ENCODE peak calls at places on chromosomes 12 and 14, in five cellular contexts. R is upper lobe of right lung, E is fibroblast of lung, U is keratinocyte, V is Caco-2. Z is an unnamed sample. For H3K4me1, the result is how much of the 10 kb centered on the place peaks cover.

GRCh38 chr12:62933220-62933870 is 1.6 kb downstream of the PPM1H start:
- DNase-seq in R (no peak), E (no peak), U (no peak), V (peak), Z (no peak)

GRCh38 chr14:104968541-104969401 is 9.4 kb downstream of the AHNAK2 start:
- DNase-seq in R (no peak), E (peak), U (peak), V (no peak), Z (peak)

GRCh38 chr12:78853231-78853630 is 11.3 kb upstream of the SYT1 start:
- DNase-seq in R (no peak), E (no peak), U (no peak), V (no peak), Z (no peak)

GRCh38 chr14:81329640-81330385 is 70.3 kb downstream of the STON2 start:
- DNase-seq in R (no peak), E (no peak), U (peak), V (no peak), Z (no peak)

GRCh38 chr14:98160901-98161300 is 1111.1 kb downstream of the BCL11B start:
- DNase-seq in R (no peak), E (no peak), U (no peak), V (no peak), Z (no peak)

GRCh38 chr12:67193705-67194104 is 75.5 kb upstream of the CAND1 start:
- DNase-seq in R (no peak), E (peak), U (no peak), V (peak), Z (no peak)

GRCh38 chr12:89451876-89452275 is 72.7 kb downstream of the GALNT4 start:
- DNase-seq in R (no peak), E (peak), U (no peak), V (no peak), Z (peak)

GRCh38 chr12:132605892-132606291 is 4.5 kb downstream of the LRCOL1 start:
- DNase-seq in R (no peak), E (no peak), U (no peak), V (no peak), Z (no peak)

GRCh38 chr12:26704684-26705475 is 128.1 kb downstream of the ITPR2 start:
- DNase-seq in R (no peak), E (peak), U (no peak), V (no peak), Z (no peak)

GRCh38 chr12:124698211-124698997 is 131.0 kb upstream of the NCOR2 start:
- DNase-seq in R (no peak), E (peak), U (no peak), V (no peak), Z (no peak)

GRCh38 chr12:26133508-26133907 is 8.7 kb upstream of the BHLHE41 start:
- DNase-seq in R (no peak), E (no peak), U (no peak), V (no peak), Z (no peak)

GRCh38 chr14:30252151-30252550 is 306.8 kb upstream of the G2E3 start:
- DNase-seq in R (no peak), E (peak), U (no peak), V (no peak), Z (no peak)

GRCh38 chr14:28756896-28757570 is 9.6 kb upstream of the FOXG1 start:
- DNase-seq in R (no peak), E (peak), U (no peak), V (no peak), Z (no peak)

GRCh38 chr14:27040552-27040951 is 442.7 kb upstream of the NOVA1 start:
- DNase-seq in R (no peak), E (peak), U (no peak), V (no peak), Z (no peak)

GRCh38 chr12:12266873-12267634 is at the start of gene LRP6:
- DNase-seq in R (peak), E (peak), U (peak), V (peak), Z (peak)

GRCh38 chr14:54564071-54564798 is 2.7 kb upstream of the SAMD4A start:
- DNase-seq in R (no peak), E (peak), U (no peak), V (no peak), Z (no peak)

GRCh38 chr14:43789458-43789857 is 717.6 kb downstream of the FSCB start:
- DNase-seq in R (no peak), E (no peak), U (no peak), V (no peak), Z (no peak)

GRCh38 chr14:85308531-85309300 is 221.2 kb upstream of the FLRT2 start:
- DNase-seq in R (no peak), E (no peak), U (no peak), V (no peak), Z (no peak)

GRCh38 chr12:30822385-30823139 is 67.8 kb upstream of the CAPRIN2 start:
- DNase-seq in R (peak), E (peak), U (no peak), V (no peak), Z (peak)

GRCh38 chr14:62943202-62943601 is 102.1 kb downstream of the KCNH5 start:
- DNase-seq in R (no peak), E (peak), U (no peak), V (no peak), Z (no peak)

GRCh38 chr14:99560946-99561683 is 42.9 kb downstream of the CCDC85C start:
- DNase-seq in R (no peak), E (no peak), U (no peak), V (no peak), Z (no peak)

GRCh38 chr12:47270782-47271664 is 191.3 kb upstream of the AMIGO2 start:
- DNase-seq in R (no peak), E (peak), U (no peak), V (no peak), Z (no peak)

GRCh38 chr14:90060965-90061848 is 587 bp upstream of the KCNK13 start:
- DNase-seq in R (no peak), E (no peak), U (no peak), V (no peak), Z (no peak)

GRCh38 chr12:109597414-109597794 is 23.8 kb downstream of the MVK start:
- DNase-seq in R (no peak), E (no peak), U (no peak), V (no peak), Z (no peak)

GRCh38 chr12:54475542-54475941 is 2.1 kb upstream of the GTSF1 start:
- DNase-seq in R (no peak), E (peak), U (no peak), V (no peak), Z (no peak)

GRCh38 chr12:47052274-47052673 is 27.1 kb upstream of the PCED1B start:
- DNase-seq in R (no peak), E (no peak), U (no peak), V (no peak), Z (no peak)

GRCh38 chr14:22190411-22191191 is 398.4 kb downstream of the DAD1 start:
- DNase-seq in R (no peak), E (peak), U (no peak), V (no peak), Z (no peak)

GRCh38 chr14:47332939-47333338 is 342.5 kb downstream of the MDGA2 start:
- DNase-seq in R (no peak), E (no peak), U (no peak), V (no peak), Z (no peak)

GRCh38 chr14:36717363-36717762 is 55.7 kb downstream of the PAX9 start:
- DNase-seq in R (no peak), E (no peak), U (no peak), V (no peak), Z (no peak)

GRCh38 chr12:72141381-72141780 is 130.8 kb upstream of the TRHDE start:
- DNase-seq in R (no peak), E (peak), U (no peak), V (no peak), Z (no peak)

GRCh38 chr14:74712499-74713394 is at the start of the genes AREL1 and FCF1:
- DNase-seq in R (peak), E (peak), U (peak), V (peak), Z (peak)

GRCh38 chr14:93318927-93319326 is 13.9 kb downstream of the BTBD7 start:
- DNase-seq in R (no peak), E (peak), U (no peak), V (no peak), Z (no peak)

GRCh38 chr14:93005135-93005813 is 82.3 kb downstream of the CHGA start:
- DNase-seq in R (no peak), E (no peak), U (no peak), V (no peak), Z (peak)

GRCh38 chr12:93614917-93615596 is 42.6 kb downstream of the SOCS2 start:
- DNase-seq in R (no peak), E (peak), U (no peak), V (no peak), Z (no peak)

GRCh38 chr14:22536853-22537338 is 52.1 kb downstream of the DAD1 start:
- DNase-seq in R (no peak), E (peak), U (peak), V (peak), Z (peak)

DNA sequence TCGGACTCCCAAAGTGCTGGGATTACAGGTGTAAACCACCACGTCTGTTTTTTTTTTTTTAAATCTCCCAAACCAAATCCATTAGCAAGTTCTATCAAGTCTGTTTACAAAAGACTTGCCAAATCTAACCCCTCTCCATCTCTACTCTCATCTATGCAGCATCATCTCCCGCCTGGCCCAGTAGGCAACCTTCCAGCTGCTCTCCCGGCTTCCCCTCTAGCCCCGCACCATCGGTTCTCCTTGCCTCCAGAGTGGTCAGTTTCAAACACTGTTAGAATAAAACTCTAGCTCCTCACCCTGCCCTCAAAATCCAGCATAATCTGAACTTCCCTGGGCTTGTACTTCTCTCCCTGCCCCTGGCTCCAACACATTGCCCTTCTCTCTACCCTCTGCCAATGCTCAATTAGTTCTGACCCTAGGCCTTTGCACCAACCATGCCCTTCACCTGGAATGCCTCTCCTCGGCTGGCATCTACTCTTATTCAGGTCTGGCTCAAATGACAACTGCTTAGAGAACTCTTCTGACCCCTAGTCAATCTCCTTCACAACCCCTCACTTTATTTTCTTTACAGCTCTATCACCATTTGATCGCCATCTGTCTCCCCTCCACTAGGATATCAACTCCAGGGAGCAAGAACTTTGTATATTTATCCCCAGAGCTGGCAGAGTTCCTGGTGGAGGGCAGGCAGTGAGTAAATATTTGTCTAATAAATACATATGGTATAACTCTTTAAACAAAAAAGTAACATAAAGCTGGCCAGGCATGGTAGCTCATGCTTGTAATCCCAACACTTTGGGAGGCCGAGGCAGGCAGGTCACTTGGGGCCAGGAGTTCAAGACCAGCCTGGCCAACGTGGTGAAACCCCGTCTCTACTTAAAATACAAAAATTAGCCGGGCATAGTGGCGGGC is 4.9 kb downstream of the WSB2 start:
- DNase-seq in R (no peak), E (no peak), U (no peak), V (no peak), Z (no peak)
- H3K4me1 ChIP-seq in R (half or more), E (under half), U (under half), V (under half), Z (half or more)

DNA sequence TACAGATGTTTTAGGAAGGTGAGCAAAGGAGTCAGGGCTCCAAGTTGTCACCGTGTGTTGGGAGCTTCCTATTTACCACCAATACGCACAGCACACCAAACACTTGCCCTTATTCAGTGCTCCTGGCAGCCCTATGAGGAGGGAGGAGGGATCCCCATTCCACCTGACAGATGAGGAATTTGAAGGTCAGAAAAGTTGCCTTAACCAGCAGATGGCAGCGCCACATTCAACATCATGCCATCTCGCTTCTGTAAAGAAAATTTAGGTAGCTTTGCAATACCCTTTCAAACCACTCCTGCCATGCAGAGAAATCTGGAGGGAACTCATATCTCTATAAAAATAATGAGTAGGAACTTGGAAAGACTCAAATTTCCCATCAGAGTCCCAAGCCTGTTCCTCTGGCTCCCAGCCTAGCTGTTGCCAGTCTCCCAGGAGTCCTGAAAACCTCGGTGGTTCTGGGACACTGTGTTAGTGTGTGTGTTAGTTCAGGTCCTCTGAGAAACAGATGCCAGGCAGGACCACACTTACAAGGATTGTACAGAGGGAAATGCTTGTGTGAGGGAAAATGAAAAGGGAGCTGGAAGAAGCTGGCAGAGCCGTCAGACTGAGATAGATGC is 410.5 kb downstream of the MED13L start:
- DNase-seq in R (no peak), E (no peak), U (no peak), V (no peak), Z (no peak)
- TF ChIP-seq CTCF in R (no peak), E (no peak), U (peak), V (no peak), Z (no peak)

GRCh38 chr12:53181935-53182334 is 1.2 kb upstream of the CSAD start:
- DNase-seq in R (no peak), E (no peak), U (no peak), V (no peak), Z (no peak)
- H3K4me1 ChIP-seq in R (under half), E (under half), U (under half), V (under half), Z (under half)

DNA sequence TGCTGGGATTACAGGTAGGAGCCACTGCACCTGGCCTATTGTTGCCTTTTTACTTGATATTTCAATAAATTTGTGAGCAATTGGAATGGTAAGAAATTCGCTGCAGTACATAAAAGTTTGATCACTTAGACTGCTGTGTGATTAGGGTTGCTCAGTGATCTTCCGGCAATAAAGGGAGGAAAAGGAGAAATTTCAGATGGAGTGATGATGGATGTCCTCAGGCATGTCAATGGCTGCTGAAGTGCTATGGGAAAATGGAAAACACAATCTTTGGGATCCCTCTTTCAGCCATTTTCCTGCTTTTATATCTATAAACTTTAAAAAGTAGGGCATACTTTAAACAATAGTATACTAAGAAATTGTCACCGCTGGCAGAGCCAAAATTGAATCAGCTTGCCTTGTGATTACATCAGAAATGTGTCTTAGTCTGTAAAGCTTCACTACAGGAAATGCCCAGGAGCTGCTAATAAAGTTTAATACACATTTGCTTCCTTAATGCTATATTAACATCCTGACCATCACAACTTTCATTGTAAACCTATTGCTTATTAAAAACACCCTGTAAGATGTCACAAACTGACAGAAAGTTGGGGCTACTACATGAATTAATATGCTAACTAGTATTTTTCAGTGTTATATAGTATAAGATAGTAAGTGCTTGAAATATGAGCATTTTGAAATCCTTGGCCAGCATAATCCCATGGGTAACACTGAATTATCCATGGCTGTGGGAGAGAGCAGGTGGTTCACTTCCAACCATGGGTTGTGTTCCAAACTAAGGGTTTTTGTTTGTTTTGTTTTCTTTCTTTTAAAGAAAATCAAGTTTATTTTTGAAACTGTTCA is 13.8 kb upstream of the FBXL14 start:
- DNase-seq in R (no peak), E (no peak), U (no peak), V (no peak), Z (no peak)
- TF ChIP-seq CTCF in R (no peak), E (no peak), U (no peak), V (no peak), Z (no peak)

GRCh38 chr12:68293347-68293746 is 38.8 kb downstream of the MDM1 start:
- DNase-seq in R (no peak), E (no peak), U (no peak), V (no peak), Z (no peak)

GRCh38 chr12:68291396-68292036 is 38.1 kb upstream of the IL22 start:
- DNase-seq in R (no peak), E (no peak), U (peak), V (no peak), Z (no peak)

GRCh38 chr12:68294246-68294645 is 37.9 kb downstream of the MDM1 start:
- DNase-seq in R (no peak), E (no peak), U (no peak), V (no peak), Z (no peak)

GRCh38 chr12:68290126-68290525 is 36.7 kb upstream of the IL22 start:
- DNase-seq in R (no peak), E (peak), U (no peak), V (no peak), Z (no peak)

GRCh38 chr12:68292157-68292940 is 38.9 kb upstream of the IL22 start:
- DNase-seq in R (no peak), E (peak), U (no peak), V (no peak), Z (no peak)
- H3K4me1 ChIP-seq in R (under half), E (under half), U (under half), V (under half), Z (under half)